ENCODE peak calls at places on chromosomes 3 and 15, in ten cellular contexts. Z is mesenchymal stem cell; K is neural progenitor cell; S is foreskin keratinocyte; I is A673; G is CD8-positive, alpha-beta memory T cell; H is stomach; J is PC-3; E is upper lobe of right lung; U is SK-N-SH. O is an unnamed sample. For H3K27me3, the result is how much of the 10 kb centered on the place peaks cover.

GRCh38 chr3:126995926-126996512 is 13.1 kb downstream of the PLXNA1 start:
- DNase-seq in Z (no peak), K (no peak), S (no peak), I (no peak), G (no peak), H (no peak), J (no peak), E (no peak), U (no peak), O (no peak)

GRCh38 chr3:59517448-59517847 is 467.6 kb upstream of the CFAP20DC start:
- DNase-seq in Z (no peak), K (no peak), S (no peak), I (peak), G (no peak), H (no peak), J (no peak), E (no peak), U (no peak), O (no peak)

GRCh38 chr15:98018761-98019351 is 58.4 kb downstream of the ARRDC4 start:
- DNase-seq in Z (no peak), K (no peak), S (no peak), I (no peak), G (no peak), H (no peak), J (no peak), E (no peak), U (no peak), O (no peak)

GRCh38 chr3:157423337-157423736 is 13.3 kb upstream of the PTX3 start:
- DNase-seq in Z (no peak), K (no peak), S (no peak), I (no peak), G (no peak), H (no peak), J (peak), E (no peak), U (no peak), O (peak)

GRCh38 chr3:146680602-146681001 is 75.5 kb upstream of the PLSCR5 start:
- DNase-seq in Z (no peak), K (no peak), S (no peak), I (peak), G (no peak), H (no peak), J (no peak), E (no peak), U (no peak), O (no peak)

GRCh38 chr3:8713901-8714759 is 19.5 kb upstream of the CAV3 start:
- DNase-seq in Z (no peak), K (peak), S (no peak), I (peak), G (no peak), H (no peak), J (no peak), E (no peak), U (no peak), O (peak)

GRCh38 chr3:111649180-111649579 is 54.0 kb upstream of the ZBED2 start:
- DNase-seq in Z (peak), K (no peak), S (no peak), I (no peak), G (no peak), H (no peak), J (peak), E (no peak), U (no peak), O (no peak)

GRCh38 chr3:65035231-65035630 is 347.4 kb upstream of the ADAMTS9 start:
- DNase-seq in Z (no peak), K (no peak), S (no peak), I (no peak), G (no peak), H (no peak), J (no peak), E (no peak), U (no peak), O (no peak)

GRCh38 chr3:150546226-150547044 is at the start of the genes EIF2A and SERP1:
- DNase-seq in Z (peak), K (peak), S (peak), I (peak), G (peak), H (peak), J (peak), E (peak), U (peak), O (peak)

GRCh38 chr3:185225523-185225922 is 28.3 kb downstream of the EHHADH start:
- DNase-seq in Z (peak), K (no peak), S (peak), I (no peak), G (no peak), H (no peak), J (peak), E (no peak), U (no peak), O (peak)

GRCh38 chr3:127342735-127343134 is 54.9 kb upstream of the PRR20G start:
- DNase-seq in Z (no peak), K (peak), S (no peak), I (no peak), G (no peak), H (no peak), J (no peak), E (no peak), U (no peak), O (no peak)

GRCh38 chr15:84659904-84660781 is 2.1 kb upstream of the NMB start:
- DNase-seq in Z (no peak), K (no peak), S (no peak), I (no peak), G (no peak), H (no peak), J (no peak), E (no peak), U (no peak), O (no peak)

GRCh38 chr3:169218314-169218983 is 445.1 kb downstream of the MECOM start:
- DNase-seq in Z (peak), K (peak), S (peak), I (peak), G (no peak), H (peak), J (peak), E (no peak), U (peak), O (peak)

GRCh38 chr3:25830373-25831305 is 40.7 kb downstream of the OXSM start:
- DNase-seq in Z (no peak), K (peak), S (no peak), I (peak), G (no peak), H (no peak), J (no peak), E (no peak), U (peak), O (no peak)

GRCh38 chr3:14791343-14791945 is 27.3 kb upstream of the FGD5 start:
- DNase-seq in Z (peak), K (peak), S (peak), I (peak), G (no peak), H (peak), J (peak), E (peak), U (peak), O (peak)

GRCh38 chr3:186930143-186930638 is at the start of gene ST6GAL1:
- DNase-seq in Z (peak), K (peak), S (peak), I (peak), G (peak), H (peak), J (peak), E (peak), U (peak), O (peak)

GRCh38 chr3:129316121-129317013 is 37.7 kb downstream of the HMCES start:
- DNase-seq in Z (peak), K (peak), S (peak), I (peak), G (peak), H (peak), J (peak), E (peak), U (peak), O (peak)

GRCh38 chr3:11290743-11291680 is 18.8 kb downstream of the ATG7 start:
- DNase-seq in Z (peak), K (no peak), S (peak), I (no peak), G (peak), H (no peak), J (peak), E (no peak), U (no peak), O (peak)

GRCh38 chr3:71579934-71580318 is 3.6 kb downstream of the FOXP1 start:
- DNase-seq in Z (peak), K (peak), S (peak), I (peak), G (no peak), H (no peak), J (peak), E (no peak), U (no peak), O (no peak)

GRCh38 chr3:149581248-149581647 is 76.6 kb downstream of the WWTR1 start:
- DNase-seq in Z (peak), K (no peak), S (peak), I (peak), G (no peak), H (no peak), J (peak), E (no peak), U (no peak), O (no peak)

GRCh38 chr3:135989247-135989646 is 23.7 kb downstream of the PPP2R3A start:
- DNase-seq in Z (no peak), K (no peak), S (no peak), I (no peak), G (no peak), H (no peak), J (no peak), E (no peak), U (no peak), O (no peak)

GRCh38 chr15:56052389-56053045 is 59.1 kb upstream of the NEDD4 start:
- DNase-seq in Z (peak), K (peak), S (peak), I (peak), G (no peak), H (no peak), J (peak), E (no peak), U (peak), O (peak)

GRCh38 chr15:70863450-70864218 is 9.7 kb upstream of the LARP6 start:
- DNase-seq in Z (peak), K (no peak), S (peak), I (peak), G (no peak), H (no peak), J (peak), E (no peak), U (no peak), O (no peak)

GRCh38 chr15:77504310-77504709 is 83.6 kb downstream of the HMG20A start:
- DNase-seq in Z (no peak), K (peak), S (no peak), I (peak), G (no peak), H (peak), J (no peak), E (peak), U (no peak), O (no peak)

GRCh38 chr3:28347374-28348285 is 891 bp upstream of the ZCWPW2 start:
- DNase-seq in Z (peak), K (peak), S (peak), I (peak), G (no peak), H (no peak), J (peak), E (no peak), U (no peak), O (peak)

GRCh38 chr15:84840741-84841429 is 23.7 kb downstream of the ALPK3 start:
- DNase-seq in Z (peak), K (no peak), S (no peak), I (no peak), G (no peak), H (peak), J (no peak), E (peak), U (peak), O (peak)

GRCh38 chr3:50205719-50206276 is 727 bp downstream of the SLC38A3 start:
- DNase-seq in Z (no peak), K (peak), S (no peak), I (no peak), G (no peak), H (peak), J (no peak), E (no peak), U (peak), O (no peak)

GRCh38 chr3:135057996-135058395 is 262.9 kb downstream of the EPHB1 start:
- DNase-seq in Z (no peak), K (no peak), S (no peak), I (no peak), G (no peak), H (no peak), J (no peak), E (no peak), U (no peak), O (no peak)

GRCh38 chr3:13044496-13045244 is 28.6 kb downstream of the IQSEC1 start:
- DNase-seq in Z (no peak), K (peak), S (no peak), I (no peak), G (no peak), H (no peak), J (no peak), E (no peak), U (no peak), O (no peak)

GRCh38 chr3:26579126-26579525 is 43.4 kb upstream of the LRRC3B start:
- DNase-seq in Z (no peak), K (no peak), S (no peak), I (no peak), G (no peak), H (no peak), J (no peak), E (no peak), U (no peak), O (peak)

GRCh38 chr3:121723485-121723884 is 26.1 kb downstream of the GOLGB1 start:
- DNase-seq in Z (no peak), K (no peak), S (no peak), I (no peak), G (no peak), H (no peak), J (no peak), E (no peak), U (no peak), O (no peak)

GRCh38 chr3:32469151-32469874 is 33.3 kb downstream of the CMTM6 start:
- DNase-seq in Z (no peak), K (no peak), S (no peak), I (no peak), G (no peak), H (no peak), J (peak), E (no peak), U (no peak), O (peak)

GRCh38 chr15:72285927-72286516 is 13.7 kb upstream of the PARP6 start:
- DNase-seq in Z (peak), K (peak), S (no peak), I (peak), G (peak), H (peak), J (peak), E (peak), U (peak), O (no peak)

GRCh38 chr3:37129871-37130270 is 44.5 kb downstream of the LRRFIP2 start:
- DNase-seq in Z (peak), K (no peak), S (peak), I (no peak), G (no peak), H (no peak), J (peak), E (no peak), U (no peak), O (no peak)

DNA sequence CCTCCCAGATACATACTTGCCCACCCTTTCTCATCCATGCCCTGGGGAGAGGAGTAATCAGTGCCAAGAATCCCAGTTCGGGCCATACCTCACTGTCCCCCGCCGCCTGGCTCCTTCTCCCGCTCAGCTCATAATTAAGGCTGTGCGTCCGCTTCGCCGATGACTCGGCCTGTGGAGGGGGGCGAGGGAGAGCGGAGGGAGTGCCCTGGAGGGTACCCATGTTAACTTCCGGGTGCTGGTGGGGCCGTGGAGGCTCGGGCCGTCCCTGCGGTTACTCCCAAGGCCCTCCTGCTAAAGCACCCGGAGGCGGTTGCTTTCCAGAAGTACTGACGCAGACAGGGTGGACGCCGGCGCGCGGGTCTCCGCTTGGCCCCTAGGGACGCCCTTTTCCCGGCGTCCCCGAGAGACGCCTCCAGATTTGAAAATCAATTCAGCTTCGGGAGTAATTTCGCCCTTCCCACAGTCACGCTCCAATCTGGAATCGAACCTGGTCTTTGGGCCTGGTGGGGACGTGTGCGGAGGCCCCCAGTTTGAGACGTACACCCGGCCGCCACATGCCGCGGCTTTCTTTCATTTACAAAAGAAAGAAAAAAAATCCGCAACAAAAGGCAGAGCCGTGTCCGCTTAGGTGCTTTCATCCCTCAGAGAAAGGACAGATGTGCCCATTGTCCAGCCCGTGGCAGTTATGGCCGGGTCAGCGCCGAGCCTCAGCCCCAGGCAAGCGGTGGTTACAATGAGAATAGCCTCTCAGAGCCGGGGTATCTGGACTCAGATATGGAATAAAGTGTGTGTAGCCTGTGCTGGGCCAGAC is 1.0 kb upstream of the ONECUT1 start:
- DNase-seq in Z (peak), K (peak), S (no peak), I (no peak), G (no peak), H (no peak), J (no peak), E (no peak), U (peak), O (no peak)
- H3K27me3 ChIP-seq in Z (half or more), K (half or more), S (half or more), I (half or more), G (half or more), H (half or more), J (under half), E (half or more), U (half or more), O (half or more)

GRCh38 chr3:114809668-114810413 is 337.2 kb downstream of the ZBTB20 start:
- DNase-seq in Z (peak), K (no peak), S (no peak), I (no peak), G (no peak), H (no peak), J (no peak), E (no peak), U (no peak), O (no peak)
- H3K27me3 ChIP-seq in Z (under half), K (under half), S (under half), I (under half), G (under half), H (under half), J (under half), E (under half), U (under half), O (under half)

GRCh38 chr15:73353734-73354133 is 15.0 kb downstream of the HCN4 start:
- DNase-seq in Z (no peak), K (no peak), S (no peak), I (no peak), G (no peak), H (no peak), J (no peak), E (no peak), U (no peak), O (no peak)

GRCh38 chr15:73355866-73356265 is 12.9 kb downstream of the HCN4 start:
- DNase-seq in Z (no peak), K (no peak), S (no peak), I (no peak), G (no peak), H (no peak), J (no peak), E (no peak), U (no peak), O (no peak)

GRCh38 chr15:73359653-73360052 is 9.1 kb downstream of the HCN4 start:
- DNase-seq in Z (no peak), K (no peak), S (no peak), I (no peak), G (no peak), H (no peak), J (no peak), E (no peak), U (no peak), O (no peak)

GRCh38 chr15:73361331-73361730 is 7.4 kb downstream of the HCN4 start:
- DNase-seq in Z (no peak), K (no peak), S (no peak), I (no peak), G (no peak), H (no peak), J (no peak), E (no peak), U (no peak), O (no peak)

GRCh38 chr15:73357999-73358665 is 10.6 kb downstream of the HCN4 start:
- DNase-seq in Z (no peak), K (no peak), S (no peak), I (no peak), G (no peak), H (no peak), J (no peak), E (no peak), U (no peak), O (no peak)
- H3K27me3 ChIP-seq in Z (half or more), K (under half), S (under half), I (half or more), G (under half), H (half or more), J (half or more), E (under half), U (under half), O (under half)

DNA sequence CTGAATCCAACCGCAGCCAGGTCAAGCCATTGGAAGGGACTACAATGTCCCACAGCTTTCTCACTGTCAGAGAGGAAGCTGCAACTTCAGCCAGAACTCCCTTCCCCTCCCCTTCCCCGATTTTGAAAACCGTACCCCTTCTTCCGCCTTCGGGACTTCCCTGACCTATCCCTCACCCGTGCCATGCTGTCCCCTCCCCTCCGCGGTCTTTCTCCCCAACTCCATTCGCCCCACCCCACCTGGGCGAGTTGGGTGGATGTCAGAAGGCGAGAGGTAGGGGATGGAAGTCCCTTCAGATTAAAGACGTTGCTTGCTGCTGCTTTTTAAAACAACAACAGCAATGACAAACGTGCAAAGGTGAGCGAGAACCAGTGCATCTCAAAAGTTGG is 723 bp downstream of the CPNE4 start:
- DNase-seq in Z (no peak), K (peak), S (no peak), I (no peak), G (no peak), H (no peak), J (no peak), E (no peak), U (peak), O (no peak)
- H3K27me3 ChIP-seq in Z (under half), K (half or more), S (under half), I (under half), G (under half), H (half or more), J (under half), E (half or more), U (under half), O (under half)

GRCh38 chr15:40280260-40281056 is 2.4 kb downstream of the ANKRD63 start:
- DNase-seq in Z (no peak), K (peak), S (no peak), I (peak), G (no peak), H (no peak), J (no peak), E (no peak), U (no peak), O (no peak)
- H3K27me3 ChIP-seq in Z (half or more), K (half or more), S (half or more), I (under half), G (under half), H (half or more), J (under half), E (half or more), U (under half), O (under half)

GRCh38 chr15:96403071-96403470 is 72.6 kb downstream of the NR2F2 start:
- DNase-seq in Z (no peak), K (no peak), S (no peak), I (no peak), G (no peak), H (no peak), J (no peak), E (no peak), U (no peak), O (no peak)

GRCh38 chr15:96398769-96399168 is 68.3 kb downstream of the NR2F2 start:
- DNase-seq in Z (no peak), K (no peak), S (no peak), I (no peak), G (no peak), H (no peak), J (no peak), E (no peak), U (no peak), O (no peak)

GRCh38 chr15:96403932-96404331 is 73.4 kb downstream of the NR2F2 start:
- DNase-seq in Z (no peak), K (no peak), S (no peak), I (no peak), G (no peak), H (no peak), J (no peak), E (no peak), U (no peak), O (no peak)

GRCh38 chr15:96404560-96404959 is 74.1 kb downstream of the NR2F2 start:
- DNase-seq in Z (no peak), K (no peak), S (no peak), I (no peak), G (no peak), H (no peak), J (no peak), E (no peak), U (no peak), O (no peak)

DNA sequence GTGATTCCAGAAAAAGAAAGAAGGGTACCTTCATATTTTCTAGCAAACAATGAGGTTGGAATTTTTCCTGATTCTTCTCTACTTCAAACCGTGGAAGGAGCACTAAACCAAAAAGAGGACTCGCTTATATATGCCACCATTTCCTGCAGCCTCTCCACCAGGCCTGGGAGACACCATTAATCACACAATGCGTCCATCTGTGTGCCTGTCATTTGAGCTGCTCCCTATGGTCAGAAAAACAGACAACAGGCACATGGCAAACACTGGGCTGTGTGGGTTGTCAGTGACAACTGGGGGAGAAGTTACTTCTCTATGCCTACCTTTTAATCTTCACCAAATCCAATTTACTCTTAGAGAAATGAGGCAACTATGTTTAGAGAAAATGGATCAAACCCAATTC is 71.9 kb downstream of the NR2F2 start:
- DNase-seq in Z (no peak), K (no peak), S (no peak), I (no peak), G (no peak), H (no peak), J (no peak), E (no peak), U (no peak), O (no peak)
- H3K27me3 ChIP-seq in Z (under half), K (half or more), S (under half), I (under half), G (under half), H (under half), J (half or more), E (under half), U (under half), O (under half)